ENCODE peak calls at places on chromosomes 16 and 17, in ten cellular contexts. E is NCI-H510A; R is EL; S is HTR-8/SVneo; W is cardiac septum; I is ureter; Q is stimulated activated CD4-positive, alpha-beta T cell treated with anti-CD3 and anti-CD28 coated beads, Interleukin-15, amount 100 ng/mL, for 1 hour; L is stimulated activated CD8-positive, alpha-beta memory T cell treated with anti-CD3 and anti-CD28 coated beads, Interleukin-15, amount 100 ng/mL, for 24 hours; Z is lower lobe of right lung; A is CD8-positive, alpha-beta memory T cell. V is an unnamed sample.

GRCh38 chr17:29241015-29241963 is 5.4 kb upstream of the CRYBA1 start:
- DNase-seq in E (no peak), R (peak; percentile 98), S (peak; percentile 93), W (no peak), I (peak; percentile 48), Q (no peak), L (no peak), Z (no peak), A (no peak), V (peak; percentile 98)

GRCh38 chr17:876272-876671 is 94.1 kb downstream of the MRM3 start:
- DNase-seq in E (no peak), R (no peak), S (no peak), W (no peak), I (no peak), Q (no peak), L (no peak), Z (no peak), A (peak; percentile 56), V (no peak)

GRCh38 chr17:48194097-48194550 is 86.6 kb downstream of the SNX11 start:
- DNase-seq in E (peak; percentile 74), R (peak; percentile 96), S (peak; percentile 80), W (no peak), I (no peak), Q (no peak), L (no peak), Z (no peak), A (no peak), V (peak; percentile 72)

GRCh38 chr16:78528265-78528664 is 428.8 kb downstream of the WWOX start:
- DNase-seq in E (no peak), R (no peak), S (no peak), W (no peak), I (no peak), Q (no peak), L (no peak), Z (no peak), A (no peak), V (no peak)

GRCh38 chr16:24838554-24839266 is 7.1 kb upstream of the SLC5A11 start:
- DNase-seq in E (no peak), R (peak; percentile 59), S (no peak), W (peak; percentile 73), I (no peak), Q (no peak), L (no peak), Z (no peak), A (no peak), V (peak; percentile 75)

GRCh38 chr16:82917886-82918595 is 291.3 kb downstream of the CDH13 start:
- DNase-seq in E (no peak), R (no peak), S (no peak), W (no peak), I (no peak), Q (no peak), L (no peak), Z (no peak), A (no peak), V (no peak)

GRCh38 chr16:88045820-88046303 is 94.6 kb downstream of the BANP start:
- DNase-seq in E (no peak), R (no peak), S (no peak), W (no peak), I (no peak), Q (no peak), L (no peak), Z (no peak), A (no peak), V (no peak)

GRCh38 chr17:61967729-61968128 is 39.9 kb upstream of the INTS2 start:
- DNase-seq in E (no peak), R (peak; percentile 8), S (no peak), W (no peak), I (no peak), Q (no peak), L (no peak), Z (no peak), A (no peak), V (no peak)

GRCh38 chr17:4074831-4075495 is 67.9 kb downstream of the ZZEF1 start:
- DNase-seq in E (peak; percentile 11), R (peak; percentile 38), S (peak; percentile 41), W (no peak), I (no peak), Q (no peak), L (no peak), Z (no peak), A (no peak), V (peak; percentile 66)

GRCh38 chr17:19539841-19540311 is 6.2 kb downstream of the SLC47A1 start:
- DNase-seq in E (no peak), R (no peak), S (no peak), W (peak; percentile 61), I (no peak), Q (no peak), L (no peak), Z (no peak), A (no peak), V (no peak)

GRCh38 chr17:72390675-72391501 is 270.1 kb downstream of the SOX9 start:
- DNase-seq in E (no peak), R (peak; percentile 82), S (no peak), W (no peak), I (no peak), Q (no peak), L (no peak), Z (no peak), A (no peak), V (no peak)

GRCh38 chr16:65289022-65289421 is 167.2 kb upstream of the CDH11 start:
- DNase-seq in E (no peak), R (no peak), S (no peak), W (no peak), I (no peak), Q (no peak), L (no peak), Z (no peak), A (no peak), V (no peak)

GRCh38 chr17:80584171-80584905 is 39.7 kb downstream of the RPTOR start:
- DNase-seq in E (no peak), R (peak; percentile 18), S (no peak), W (no peak), I (no peak), Q (no peak), L (no peak), Z (no peak), A (no peak), V (no peak)

GRCh38 chr16:2213817-2214720 is 571 bp downstream of the PGP start:
- DNase-seq in E (no peak), R (peak; percentile 31), S (no peak), W (no peak), I (no peak), Q (no peak), L (no peak), Z (no peak), A (no peak), V (no peak)

GRCh38 chr17:65953316-65954147 is 238.4 kb downstream of the CEP112 start:
- DNase-seq in E (no peak), R (no peak), S (no peak), W (no peak), I (no peak), Q (no peak), L (no peak), Z (no peak), A (no peak), V (no peak)

GRCh38 chr17:46010597-46011186 is 11.6 kb downstream of the STH start:
- DNase-seq in E (no peak), R (no peak), S (no peak), W (no peak), I (no peak), Q (no peak), L (no peak), Z (no peak), A (peak; percentile 37), V (no peak)

GRCh38 chr16:59849716-59850115 is 1115.6 kb upstream of the GOT2 start:
- DNase-seq in E (no peak), R (no peak), S (no peak), W (no peak), I (no peak), Q (no peak), L (no peak), Z (no peak), A (no peak), V (no peak)

GRCh38 chr17:40178021-40178601 is 841 bp downstream of the RAPGEFL1 start:
- DNase-seq in E (no peak), R (no peak), S (no peak), W (no peak), I (no peak), Q (no peak), L (no peak), Z (no peak), A (no peak), V (no peak)

GRCh38 chr17:47810200-47810821 is 11.3 kb downstream of the OSBPL7 start:
- DNase-seq in E (peak; percentile 25), R (peak; percentile 89), S (peak; percentile 82), W (peak; percentile 49), I (no peak), Q (no peak), L (no peak), Z (peak; percentile 75), A (peak; percentile 72), V (peak; percentile 89)

GRCh38 chr17:65987988-65988387 is 203.9 kb downstream of the CEP112 start:
- DNase-seq in E (peak; percentile 16), R (peak; percentile 49), S (peak; percentile 6), W (no peak), I (no peak), Q (no peak), L (no peak), Z (no peak), A (no peak), V (peak; percentile 70)

GRCh38 chr17:38898812-38899348 is 26.5 kb upstream of the LASP1NB start:
- DNase-seq in E (no peak), R (no peak), S (no peak), W (no peak), I (no peak), Q (peak; percentile 60), L (peak; percentile 50), Z (peak; percentile 70), A (peak; percentile 92), V (no peak)

GRCh38 chr16:65731840-65732239 is 610.0 kb upstream of the CDH11 start:
- DNase-seq in E (no peak), R (no peak), S (no peak), W (no peak), I (no peak), Q (no peak), L (no peak), Z (no peak), A (no peak), V (no peak)

GRCh38 chr17:73089918-73090317 is 2.6 kb downstream of the SLC39A11 start:
- DNase-seq in E (no peak), R (no peak), S (no peak), W (peak; percentile 4), I (no peak), Q (no peak), L (no peak), Z (no peak), A (no peak), V (no peak)

GRCh38 chr17:45936610-45937009 is 42.3 kb downstream of the MAPT start:
- DNase-seq in E (no peak), R (no peak), S (no peak), W (no peak), I (no peak), Q (no peak), L (no peak), Z (no peak), A (no peak), V (no peak)

GRCh38 chr16:29675811-29676643 is 3.0 kb upstream of the QPRT start:
- DNase-seq in E (no peak), R (peak; percentile 31), S (peak; percentile 43), W (no peak), I (no peak), Q (no peak), L (no peak), Z (no peak), A (no peak), V (peak; percentile 51)

GRCh38 chr16:48901712-48902374 is 291.9 kb upstream of the N4BP1 start:
- DNase-seq in E (peak; percentile 35), R (no peak), S (peak; percentile 38), W (peak; percentile 60), I (no peak), Q (no peak), L (no peak), Z (no peak), A (no peak), V (no peak)

GRCh38 chr16:20307791-20308190 is 19.5 kb downstream of the GP2 start:
- DNase-seq in E (no peak), R (no peak), S (no peak), W (no peak), I (no peak), Q (no peak), L (no peak), Z (no peak), A (no peak), V (no peak)

GRCh38 chr17:30819941-30820705 is 4.4 kb downstream of the CRLF3 start:
- DNase-seq in E (no peak), R (no peak), S (no peak), W (no peak), I (no peak), Q (no peak), L (no peak), Z (no peak), A (no peak), V (peak; percentile 23)

V was measured in cardiac fibroblast.